ENCODE peak calls at places on chromosomes 5 and 9, in five cellular contexts. V, T, D, A and M are unnamed samples.

GRCh38 chr5:23820764-23821471 is 313.5 kb downstream of the PRDM9 start:
- DNase-seq in V (no peak), D (peak), T (no peak), A (no peak), M (no peak)

GRCh38 chr5:117379521-117379920 is 804.9 kb upstream of the SEMA6A start:
- DNase-seq in T (no peak), A (no peak), D (no peak), V (no peak), M (no peak)

GRCh38 chr5:30890377-30890776 is 303.1 kb upstream of the CDH6 start:
- DNase-seq in D (no peak), V (no peak), A (no peak), T (no peak), M (no peak)

GRCh38 chr5:17359451-17359965 is 138.5 kb upstream of the TAF11L2 start:
- DNase-seq in V (no peak), T (no peak), D (no peak), A (no peak), M (no peak)

GRCh38 chr5:150335778-150336177 is 21.7 kb upstream of the TCOF1 start:
- DNase-seq in A (no peak), T (no peak), V (no peak), D (no peak), M (no peak)

GRCh38 chr9:131678499-131679111 is 61.3 kb downstream of the RAPGEF1 start:
- DNase-seq in D (peak), T (peak), V (peak), A (peak), M (peak)

GRCh38 chr5:32254987-32255900 is 57.5 kb downstream of the MTMR12 start:
- DNase-seq in D (no peak), V (no peak), A (no peak), T (no peak), M (no peak)

GRCh38 chr5:74442466-74442865 is 198.1 kb downstream of the ENC1 start:
- DNase-seq in A (no peak), V (no peak), T (no peak), D (no peak), M (no peak)

GRCh38 chr9:136047775-136048559 is 47.1 kb downstream of the NACC2 start:
- DNase-seq in A (no peak), V (no peak), T (no peak), D (no peak), M (no peak)

GRCh38 chr9:93657331-93658111 is 81.1 kb downstream of the PHF2 start:
- DNase-seq in T (no peak), V (no peak), A (no peak), D (no peak), M (peak)

GRCh38 chr9:20784196-20784595 is 100.1 kb downstream of the FOCAD start:
- DNase-seq in V (no peak), T (no peak), A (no peak), D (no peak), M (no peak)

GRCh38 chr5:134570886-134571285 is 45.4 kb downstream of the JADE2 start:
- DNase-seq in A (no peak), T (no peak), D (no peak), V (no peak), M (no peak)

GRCh38 chr5:32388429-32389111 is 56.0 kb downstream of the ZFR start:
- DNase-seq in T (no peak), D (no peak), A (no peak), V (no peak), M (no peak)

GRCh38 chr9:114303977-114304376 is 18.9 kb upstream of the ORM1 start:
- DNase-seq in T (no peak), D (no peak), V (no peak), A (no peak), M (no peak)

GRCh38 chr5:129228577-129228976 is 134.0 kb downstream of the ISOC1 start:
- DNase-seq in T (no peak), V (no peak), A (no peak), D (no peak), M (no peak)

GRCh38 chr5:31048975-31049290 is 144.6 kb upstream of the CDH6 start:
- DNase-seq in D (no peak), T (no peak), A (no peak), V (no peak), M (no peak)

GRCh38 chr5:103505581-103506305 is 56.8 kb downstream of the NUDT12 start:
- DNase-seq in V (no peak), D (no peak), T (no peak), A (no peak), M (no peak)

GRCh38 chr9:27572566-27572917 is 739 bp downstream of the C9orf72 start:
- DNase-seq in T (no peak), A (peak), D (no peak), V (no peak), M (no peak)

GRCh38 chr9:131739192-131739961 is 499 bp downstream of the RAPGEF1 start:
- DNase-seq in T (no peak), V (peak), A (peak), D (no peak), M (peak)

GRCh38 chr5:135365281-135365680 is 33.8 kb downstream of the MACROH2A1 start:
- DNase-seq in V (no peak), D (no peak), T (no peak), A (no peak), M (no peak)

GRCh38 chr5:81134066-81134465 is 99.1 kb upstream of the CKMT2 start:
- DNase-seq in D (no peak), T (no peak), V (no peak), A (no peak), M (no peak)

GRCh38 chr5:6849569-6849968 is 136.3 kb downstream of the TENT4A start:
- DNase-seq in T (peak), D (no peak), A (no peak), V (no peak), M (peak)

GRCh38 chr5:148973455-148973854 is 89.4 kb downstream of the SH3TC2 start:
- DNase-seq in T (no peak), D (no peak), V (no peak), A (no peak), M (no peak)

GRCh38 chr9:20744046-20744630 is 60.1 kb downstream of the FOCAD start:
- DNase-seq in A (no peak), D (no peak), V (no peak), T (no peak), M (no peak)

GRCh38 chr9:134642385-134643181 is 980 bp downstream of the COL5A1 start:
- DNase-seq in T (no peak), D (no peak), A (no peak), V (peak), M (no peak)

GRCh38 chr5:6544561-6544935 is 88.3 kb downstream of the NSUN2 start:
- DNase-seq in A (no peak), D (no peak), V (no peak), T (no peak), M (no peak)

GRCh38 chr5:163915481-163915961 is 410.1 kb downstream of the MAT2B start:
- DNase-seq in D (no peak), V (no peak), T (no peak), A (no peak), M (no peak)